ENCODE peak calls at places on chromosomes 2 and 18, in four cellular contexts. One of them, this sample, is unnamed.

GRCh38 chr2:128422571-128422970 is 103.9 kb upstream of the HS6ST1 start:
- DNase-seq in AG04450: peak
- DNase-seq in PC-9: peak
- DNase-seq in spleen: peak
- DNase-seq in this sample: peak

GRCh38 chr2:174336403-174337336 is 1.9 kb downstream of the SP9 start:
- DNase-seq in spleen: peak
- DNase-seq in AG04450: no peak
- DNase-seq in PC-9: peak
- DNase-seq in this sample: no peak

GRCh38 chr2:219112651-219113338 is 47.8 kb downstream of the NHEJ1 start:
- DNase-seq in AG04450: no peak
- DNase-seq in spleen: no peak
- DNase-seq in PC-9: no peak
- DNase-seq in this sample: no peak

GRCh38 chr2:216519154-216519762 is 20.6 kb downstream of the RPL37A start:
- DNase-seq in spleen: no peak
- DNase-seq in AG04450: peak
- DNase-seq in PC-9: peak
- DNase-seq in this sample: peak

GRCh38 chr2:237692601-237693079 is 65.3 kb downstream of the LRRFIP1 start:
- DNase-seq in spleen: peak
- DNase-seq in AG04450: no peak
- DNase-seq in PC-9: peak
- DNase-seq in this sample: no peak

GRCh38 chr2:70697603-70698383 is 70.2 kb downstream of the ADD2 start:
- DNase-seq in spleen: peak
- DNase-seq in AG04450: no peak
- DNase-seq in PC-9: no peak
- DNase-seq in this sample: no peak

GRCh38 chr18:1392865-1393734 is 488.4 kb downstream of the ADCYAP1 start:
- DNase-seq in AG04450: no peak
- DNase-seq in PC-9: no peak
- DNase-seq in spleen: no peak
- DNase-seq in this sample: no peak

GRCh38 chr18:5630766-5631413 is 87.1 kb upstream of the EPB41L3 start:
- DNase-seq in spleen: no peak
- DNase-seq in AG04450: no peak
- DNase-seq in PC-9: no peak
- DNase-seq in this sample: no peak

GRCh38 chr2:220857371-220857770 is 714.7 kb downstream of the EPHA4 start:
- DNase-seq in PC-9: no peak
- DNase-seq in AG04450: no peak
- DNase-seq in spleen: no peak
- DNase-seq in this sample: no peak

GRCh38 chr2:221999702-222000101 is 299.1 kb downstream of the PAX3 start:
- DNase-seq in spleen: no peak
- DNase-seq in PC-9: peak
- DNase-seq in AG04450: peak
- DNase-seq in this sample: peak

GRCh38 chr2:80238692-80239469 is 65.7 kb downstream of the LRRTM1 start:
- DNase-seq in PC-9: peak
- DNase-seq in AG04450: peak
- DNase-seq in spleen: no peak
- DNase-seq in this sample: no peak

GRCh38 chr18:22346342-22346967 is 71.3 kb downstream of the CTAGE1 start:
- DNase-seq in spleen: no peak
- DNase-seq in AG04450: peak
- DNase-seq in PC-9: peak
- DNase-seq in this sample: no peak

GRCh38 chr2:55616509-55617159 is 788 bp downstream of the PPP4R3B start:
- DNase-seq in spleen: no peak
- DNase-seq in PC-9: peak
- DNase-seq in AG04450: no peak
- DNase-seq in this sample: peak

GRCh38 chr2:70132244-70133126 is 45.2 kb downstream of the PCBP1 start:
- DNase-seq in PC-9: no peak
- DNase-seq in AG04450: no peak
- DNase-seq in spleen: peak
- DNase-seq in this sample: peak

GRCh38 chr2:48849770-48850169 is 94.2 kb upstream of the LHCGR start:
- DNase-seq in PC-9: no peak
- DNase-seq in AG04450: peak
- DNase-seq in spleen: no peak
- DNase-seq in this sample: peak

GRCh38 chr18:66560092-66560491 is 43.8 kb downstream of the CDH19 start:
- DNase-seq in spleen: no peak
- DNase-seq in PC-9: peak
- DNase-seq in AG04450: no peak
- DNase-seq in this sample: peak

GRCh38 chr2:190407246-190407661 is 901 bp upstream of the MFSD6 start:
- DNase-seq in spleen: no peak
- DNase-seq in PC-9: no peak
- DNase-seq in AG04450: no peak
- DNase-seq in this sample: no peak

GRCh38 chr2:38155-38554 is 8.2 kb downstream of the FAM110C start:
- DNase-seq in spleen: no peak
- DNase-seq in AG04450: no peak
- DNase-seq in PC-9: peak
- DNase-seq in this sample: peak

GRCh38 chr2:20584045-20584636 is 66.8 kb downstream of the HS1BP3 start:
- DNase-seq in PC-9: peak
- DNase-seq in spleen: peak
- DNase-seq in AG04450: peak
- DNase-seq in this sample: no peak

GRCh38 chr2:65357095-65357958 is 75.1 kb downstream of the SPRED2 start:
- DNase-seq in AG04450: no peak
- DNase-seq in spleen: no peak
- DNase-seq in PC-9: no peak
- DNase-seq in this sample: no peak

GRCh38 chr2:128622916-128623620 is 304.4 kb upstream of the HS6ST1 start:
- DNase-seq in AG04450: no peak
- DNase-seq in spleen: peak
- DNase-seq in PC-9: no peak
- DNase-seq in this sample: no peak

GRCh38 chr2:229414631-229415030 is 143.5 kb upstream of the PID1 start:
- DNase-seq in PC-9: no peak
- DNase-seq in spleen: no peak
- DNase-seq in AG04450: no peak
- DNase-seq in this sample: no peak

GRCh38 chr2:86335865-86336321 is 1.5 kb downstream of the REEP1 start:
- DNase-seq in spleen: no peak
- DNase-seq in AG04450: no peak
- DNase-seq in PC-9: no peak
- DNase-seq in this sample: no peak

GRCh38 chr2:96806468-96807126 is 9.5 kb upstream of the CNNM3 start:
- DNase-seq in spleen: peak
- DNase-seq in AG04450: no peak
- DNase-seq in PC-9: no peak
- DNase-seq in this sample: no peak

GRCh38 chr2:30584116-30584515 is 137.1 kb downstream of the LCLAT1 start:
- DNase-seq in spleen: no peak
- DNase-seq in AG04450: no peak
- DNase-seq in PC-9: no peak
- DNase-seq in this sample: no peak

GRCh38 chr2:98454500-98455235 is 10.0 kb downstream of the INPP4A start:
- DNase-seq in spleen: no peak
- DNase-seq in PC-9: peak
- DNase-seq in AG04450: no peak
- DNase-seq in this sample: no peak

GRCh38 chr18:811192-812122 is 585 bp downstream of the YES1 start:
- DNase-seq in PC-9: no peak
- DNase-seq in AG04450: no peak
- DNase-seq in spleen: peak
- DNase-seq in this sample: peak

GRCh38 chr18:55419939-55420664 is 167.9 kb downstream of the TCF4 start:
- DNase-seq in PC-9: no peak
- DNase-seq in spleen: no peak
- DNase-seq in AG04450: no peak
- DNase-seq in this sample: no peak

GRCh38 chr2:71006955-71007799 is 12.5 kb upstream of the TEX261 start:
- DNase-seq in spleen: peak
- DNase-seq in PC-9: no peak
- DNase-seq in AG04450: no peak
- DNase-seq in this sample: no peak

GRCh38 chr2:164061129-164061746 is 325.4 kb upstream of the FIGN start:
- DNase-seq in spleen: no peak
- DNase-seq in PC-9: peak
- DNase-seq in AG04450: no peak
- DNase-seq in this sample: peak

GRCh38 chr18:30903566-30903965 is 139.0 kb downstream of the DSC3 start:
- DNase-seq in PC-9: peak
- DNase-seq in spleen: no peak
- DNase-seq in AG04450: no peak
- DNase-seq in this sample: peak

GRCh38 chr2:5164806-5165525 is 527.2 kb upstream of the SOX11 start:
- DNase-seq in AG04450: peak
- DNase-seq in spleen: no peak
- DNase-seq in PC-9: no peak
- DNase-seq in this sample: peak

GRCh38 chr2:13001408-13001807 is 284.7 kb downstream of the TRIB2 start:
- DNase-seq in PC-9: no peak
- DNase-seq in spleen: no peak
- DNase-seq in AG04450: no peak
- DNase-seq in this sample: no peak

GRCh38 chr2:13002536-13002935 is 285.8 kb downstream of the TRIB2 start:
- DNase-seq in AG04450: no peak
- DNase-seq in PC-9: no peak
- DNase-seq in spleen: no peak
- DNase-seq in this sample: no peak

GRCh38 chr2:13005048-13005447 is 288.3 kb downstream of the TRIB2 start:
- DNase-seq in AG04450: no peak
- DNase-seq in PC-9: no peak
- DNase-seq in spleen: no peak
- DNase-seq in this sample: no peak

GRCh38 chr2:13002948-13003347 is 286.2 kb downstream of the TRIB2 start:
- DNase-seq in spleen: no peak
- DNase-seq in PC-9: no peak
- DNase-seq in AG04450: no peak
- DNase-seq in this sample: no peak

GRCh38 chr2:13003500-13003899 is 286.8 kb downstream of the TRIB2 start:
- DNase-seq in AG04450: no peak
- DNase-seq in PC-9: no peak
- DNase-seq in spleen: no peak
- DNase-seq in this sample: no peak
- H3K27ac ChIP-seq in AG04450: no peak
- H3K27ac ChIP-seq in PC-9: no peak
- H3K27ac ChIP-seq in spleen: no peak
- H3K27ac ChIP-seq in this sample: no peak

GRCh38 chr2:16105178-16105663 is 164.9 kb downstream of the MYCN start:
- DNase-seq in spleen: no peak
- DNase-seq in AG04450: no peak
- DNase-seq in PC-9: no peak
- DNase-seq in this sample: no peak

GRCh38 chr2:16104345-16105177 is 164.2 kb downstream of the MYCN start:
- DNase-seq in spleen: no peak
- DNase-seq in AG04450: no peak
- DNase-seq in PC-9: no peak
- DNase-seq in this sample: no peak

GRCh38 chr2:16107246-16107645 is 166.9 kb downstream of the MYCN start:
- DNase-seq in AG04450: no peak
- DNase-seq in spleen: no peak
- DNase-seq in PC-9: no peak
- DNase-seq in this sample: no peak

GRCh38 chr2:16106619-16107018 is 166.3 kb downstream of the MYCN start:
- DNase-seq in AG04450: no peak
- DNase-seq in PC-9: no peak
- DNase-seq in spleen: no peak
- DNase-seq in this sample: no peak

DNA sequence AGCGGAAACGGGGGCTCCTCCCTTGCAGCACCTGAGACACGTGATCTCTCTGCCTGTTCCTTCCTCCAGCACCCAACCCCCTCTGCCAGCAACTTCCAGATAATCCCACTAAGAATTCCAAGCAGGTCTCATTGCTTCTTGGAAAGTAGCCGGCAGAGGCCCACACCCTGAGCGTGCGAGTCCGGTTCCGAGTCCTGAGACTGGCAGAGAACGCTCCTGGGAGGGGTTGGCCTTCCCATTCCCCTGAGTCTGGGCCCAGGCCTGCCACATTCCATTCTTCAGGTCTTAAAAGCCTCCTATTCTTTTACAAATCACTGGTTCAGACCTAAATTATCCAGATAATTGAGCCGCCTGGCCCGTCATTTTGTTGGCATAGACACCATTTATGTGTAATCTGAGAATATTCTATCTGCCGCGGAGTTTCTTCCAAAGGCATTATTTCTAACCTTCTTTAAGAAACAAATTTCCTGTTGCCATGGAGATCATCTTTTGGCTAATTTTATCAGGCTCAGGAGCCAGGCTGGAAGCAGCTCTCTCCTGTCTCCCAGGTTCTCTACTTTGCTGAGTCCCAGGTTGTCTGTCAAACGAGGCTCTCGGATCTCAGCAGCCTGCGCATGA is 165.4 kb downstream of the MYCN start:
- DNase-seq in PC-9: no peak
- DNase-seq in spleen: no peak
- DNase-seq in AG04450: no peak
- DNase-seq in this sample: no peak
- H3K27ac ChIP-seq in PC-9: no peak
- H3K27ac ChIP-seq in spleen: no peak
- H3K27ac ChIP-seq in AG04450: no peak
- H3K27ac ChIP-seq in this sample: no peak

GRCh38 chr2:207254526-207255464 is 89.0 kb upstream of the KLF7 start:
- DNase-seq in spleen: no peak
- DNase-seq in PC-9: peak
- DNase-seq in AG04450: no peak
- DNase-seq in this sample: no peak
- H3K27ac ChIP-seq in spleen: peak
- H3K27ac ChIP-seq in PC-9: peak
- H3K27ac ChIP-seq in AG04450: peak
- H3K27ac ChIP-seq in this sample: no peak

DNA sequence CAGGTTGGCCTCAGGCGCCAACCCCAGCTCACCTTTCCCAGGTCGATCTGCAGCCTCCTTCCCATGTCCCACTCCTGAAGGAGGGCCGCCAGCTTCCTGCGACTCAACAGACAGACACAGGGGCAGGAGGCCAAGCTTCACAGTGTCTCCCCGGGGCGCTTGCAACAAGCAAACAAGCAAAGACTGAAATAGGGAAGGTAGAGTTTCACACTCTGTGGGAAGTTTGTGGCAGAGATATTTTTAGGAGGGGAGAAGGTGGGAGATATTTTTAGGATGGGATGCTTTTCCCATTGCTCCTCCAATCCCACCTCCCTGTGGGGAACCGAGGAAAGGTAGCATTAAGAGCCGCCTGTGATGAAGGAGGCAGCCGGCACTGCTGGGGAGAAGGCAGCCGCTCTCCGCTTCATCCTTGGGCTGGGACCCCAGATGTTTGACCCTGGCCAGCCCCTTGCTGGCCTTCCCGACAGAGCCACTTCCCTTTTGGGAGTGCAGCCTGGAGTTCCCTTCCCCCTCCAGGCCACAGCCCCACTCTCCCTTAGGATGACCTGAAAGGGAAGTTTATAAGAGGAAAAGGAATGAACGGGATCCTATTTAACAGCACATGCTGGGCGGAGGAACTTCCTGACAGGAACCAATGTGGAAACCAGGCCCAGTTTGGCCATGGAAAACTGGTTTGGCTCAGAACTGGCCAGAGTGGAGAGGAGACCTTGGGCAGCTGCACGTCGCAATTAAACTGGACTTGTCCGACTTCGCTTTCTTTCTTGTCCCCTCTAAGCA is 142.2 kb upstream of the SMAD2 start:
- DNase-seq in PC-9: no peak
- DNase-seq in AG04450: no peak
- DNase-seq in spleen: peak
- DNase-seq in this sample: no peak
- H3K27ac ChIP-seq in PC-9: no peak
- H3K27ac ChIP-seq in AG04450: no peak
- H3K27ac ChIP-seq in spleen: peak
- H3K27ac ChIP-seq in this sample: no peak

This sample was measured in foreskin keratinocyte.